ENCODE peak calls at places on chromosome 12, in six cellular contexts. T, P, H, F, C and A are unnamed samples.

GRCh38 chr12:106994579-106995220 is 7.8 kb upstream of the MTERF2 start:
- DNase-seq in C (no peak), T (no peak), H (no peak), P (no peak), F (no peak), A (no peak)

GRCh38 chr12:31855427-31855826 is 103.8 kb upstream of the RESF1 start:
- DNase-seq in T (no peak), P (no peak), H (no peak), F (no peak), C (no peak), A (no peak)

GRCh38 chr12:45852508-45852907 is 123.0 kb downstream of the ARID2 start:
- DNase-seq in P (no peak), C (no peak), F (no peak), T (no peak), H (no peak), A (no peak)

GRCh38 chr12:125573293-125573692 is 508.1 kb downstream of the AACS start:
- DNase-seq in P (no peak), H (no peak), F (no peak), C (no peak), T (no peak), A (no peak)

GRCh38 chr12:110449799-110450497 is at the start of gene ARPC3:
- DNase-seq in C (peak; percentile 86), F (peak; percentile 93), T (peak; percentile 91), H (peak; percentile 98), P (peak; percentile 89), A (peak; percentile 93)

GRCh38 chr12:24415934-24416333 is 466.5 kb upstream of the SOX5 start:
- DNase-seq in P (no peak), F (no peak), H (no peak), T (no peak), C (no peak), A (no peak)

GRCh38 chr12:103877934-103878510 is 37.0 kb upstream of the NT5DC3 start:
- DNase-seq in C (peak; percentile 56), T (peak; percentile 73), F (peak; percentile 26), H (peak; percentile 79), P (peak; percentile 70), A (peak; percentile 73)

GRCh38 chr12:10554228-10554970 is 48.7 kb downstream of the EIF2S3B start:
- DNase-seq in P (no peak), F (no peak), C (no peak), T (no peak), H (no peak), A (no peak)

GRCh38 chr12:93533310-93533709 is 39.2 kb upstream of the SOCS2 start:
- DNase-seq in P (no peak), C (no peak), F (no peak), H (no peak), T (no peak), A (no peak)

GRCh38 chr12:32163596-32163995 is 56.9 kb downstream of the BICD1 start:
- DNase-seq in T (no peak), H (no peak), P (peak; percentile 31), C (no peak), F (no peak), A (no peak)

GRCh38 chr12:117098361-117099217 is 627 bp downstream of the TESC start:
- DNase-seq in C (no peak), H (peak; percentile 71), F (no peak), T (no peak), P (no peak), A (no peak)

GRCh38 chr12:93136243-93137015 is 207.3 kb upstream of the EEA1 start:
- DNase-seq in F (no peak), H (no peak), P (no peak), C (no peak), T (no peak), A (no peak)

GRCh38 chr12:54563787-54564186 is 14.4 kb downstream of the PDE1B start:
- DNase-seq in C (no peak), T (no peak), H (no peak), P (no peak), F (no peak), A (no peak)

GRCh38 chr12:93050026-93050747 is 121.1 kb upstream of the EEA1 start:
- DNase-seq in P (peak; percentile 93), H (no peak), T (no peak), F (no peak), C (no peak), A (no peak)

GRCh38 chr12:8894986-8895385 is 19.3 kb upstream of the PHC1 start:
- DNase-seq in P (no peak), C (no peak), H (no peak), T (no peak), F (no peak), A (no peak)

GRCh38 chr12:111451649-111452129 is 46.0 kb downstream of the SH2B3 start:
- DNase-seq in C (no peak), F (no peak), P (peak; percentile 68), T (peak; percentile 36), H (no peak), A (peak; percentile 63)

GRCh38 chr12:125228519-125229260 is 163.5 kb downstream of the AACS start:
- DNase-seq in P (no peak), C (no peak), H (no peak), F (no peak), T (no peak), A (peak; percentile 13)

GRCh38 chr12:121812320-121812871 is 8.6 kb downstream of the SETD1B start:
- DNase-seq in F (no peak), C (no peak), H (peak; percentile 81), T (peak; percentile 68), P (peak; percentile 32), A (no peak)

GRCh38 chr12:52221912-52222457 is 11.1 kb upstream of the KRT7 start:
- DNase-seq in P (peak; percentile 69), T (no peak), F (peak; percentile 10), C (no peak), H (peak; percentile 84), A (no peak)

GRCh38 chr12:47808574-47809380 is 10.9 kb downstream of the HDAC7 start:
- DNase-seq in C (no peak), T (no peak), F (peak; percentile 46), P (no peak), H (peak; percentile 83), A (no peak)

GRCh38 chr12:116436561-116437249 is 122.5 kb upstream of the MAP1LC3B2 start:
- DNase-seq in P (no peak), T (no peak), C (no peak), H (no peak), F (no peak), A (no peak)

GRCh38 chr12:18653465-18653864 is 84.3 kb downstream of the PLCZ1 start:
- DNase-seq in F (no peak), T (no peak), H (no peak), P (no peak), C (no peak), A (no peak)

GRCh38 chr12:47942327-47943230 is 20.8 kb upstream of the TMEM106C start:
- DNase-seq in C (peak; percentile 34), T (no peak), F (peak; percentile 35), H (peak; percentile 81), P (no peak), A (no peak)

GRCh38 chr12:41205070-41205715 is 17.1 kb downstream of the PDZRN4 start:
- DNase-seq in C (no peak), F (no peak), T (no peak), H (no peak), P (no peak), A (no peak)